ENCODE peak calls at places on chromosomes 7 and 10, in four cellular contexts. One of them, this sample, is unnamed.

GRCh38 chr7:79709574-79710409 is 256.3 kb upstream of the MAGI2 start:
- DNase-seq in H1: no peak
- DNase-seq in K562: no peak
- DNase-seq in GM12878: no peak
- DNase-seq in this sample: no peak

GRCh38 chr10:103445767-103446567 is 6.2 kb downstream of the CALHM2 start:
- DNase-seq in GM12878: no peak
- DNase-seq in H1: no peak
- DNase-seq in K562: no peak
- DNase-seq in this sample: no peak

GRCh38 chr7:141158562-141158961 is 84.7 kb downstream of the TMEM178B start:
- DNase-seq in GM12878: peak; percentile 34
- DNase-seq in K562: peak; percentile 9
- DNase-seq in H1: no peak
- DNase-seq in this sample: peak; percentile 38

GRCh38 chr7:141097430-141097829 is 23.6 kb downstream of the TMEM178B start:
- DNase-seq in GM12878: no peak
- DNase-seq in K562: peak; percentile 60
- DNase-seq in H1: no peak
- DNase-seq in this sample: peak; percentile 58

GRCh38 chr7:41416208-41416595 is 286.7 kb downstream of the INHBA start:
- DNase-seq in H1: no peak
- DNase-seq in GM12878: no peak
- DNase-seq in K562: no peak
- DNase-seq in this sample: no peak

GRCh38 chr7:39666562-39666961 is 43.2 kb downstream of the RALA start:
- DNase-seq in H1: no peak
- DNase-seq in GM12878: no peak
- DNase-seq in K562: no peak
- DNase-seq in this sample: no peak

GRCh38 chr7:94394058-94394398 is 667 bp upstream of the COL1A2 start:
- DNase-seq in H1: peak; percentile 79
- DNase-seq in K562: no peak
- DNase-seq in GM12878: no peak
- DNase-seq in this sample: no peak

GRCh38 chr10:33143160-33143728 is 185.2 kb upstream of the ITGB1 start:
- DNase-seq in H1: no peak
- DNase-seq in K562: no peak
- DNase-seq in GM12878: no peak
- DNase-seq in this sample: no peak

DNA sequence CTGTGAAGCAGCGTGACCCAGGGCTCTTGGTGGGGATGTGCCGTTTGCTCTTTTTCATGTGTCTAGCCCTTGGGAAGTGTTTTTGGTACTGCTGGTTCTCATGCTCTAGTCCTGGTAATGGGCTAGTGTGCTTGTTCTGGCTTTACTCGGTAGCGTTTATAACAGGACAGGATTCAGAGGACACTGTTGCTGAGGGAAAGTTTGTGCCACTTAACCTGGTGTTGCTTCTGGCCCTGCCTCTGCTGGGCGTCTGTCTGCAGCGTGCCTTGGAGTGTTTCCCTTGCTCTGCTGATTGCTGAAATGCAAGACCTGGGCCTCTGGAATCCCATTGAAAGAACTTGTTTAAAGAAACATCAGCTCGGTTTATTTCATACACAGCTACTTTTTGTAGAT is 35.0 kb downstream of the INPP5A start:
- DNase-seq in H1: no peak
- DNase-seq in GM12878: no peak
- DNase-seq in K562: no peak
- DNase-seq in this sample: no peak
- TF ChIP-seq JUND in H1: no peak
- TF ChIP-seq JUND in GM12878: no peak
- TF ChIP-seq JUND in K562: no peak
- TF ChIP-seq JUND in this sample: no peak

GRCh38 chr7:85010306-85010705 is 176.6 kb downstream of the SEMA3D start:
- DNase-seq in GM12878: no peak
- DNase-seq in H1: no peak
- DNase-seq in K562: no peak
- DNase-seq in this sample: no peak
- TF ChIP-seq JUND in GM12878: no peak
- TF ChIP-seq JUND in H1: no peak
- TF ChIP-seq JUND in K562: no peak
- TF ChIP-seq JUND in this sample: no peak

GRCh38 chr7:155713382-155713781 is 68.9 kb downstream of the RBM33 start:
- DNase-seq in K562: no peak
- DNase-seq in H1: no peak
- DNase-seq in GM12878: no peak
- DNase-seq in this sample: no peak

GRCh38 chr7:155711081-155711480 is 66.6 kb downstream of the RBM33 start:
- DNase-seq in H1: no peak
- DNase-seq in K562: no peak
- DNase-seq in GM12878: no peak
- DNase-seq in this sample: no peak

GRCh38 chr7:155709453-155709852 is 65.0 kb downstream of the RBM33 start:
- DNase-seq in H1: no peak
- DNase-seq in GM12878: no peak
- DNase-seq in K562: no peak
- DNase-seq in this sample: no peak

GRCh38 chr7:155710530-155710929 is 66.1 kb downstream of the RBM33 start:
- DNase-seq in H1: no peak
- DNase-seq in K562: no peak
- DNase-seq in GM12878: no peak
- DNase-seq in this sample: no peak

GRCh38 chr7:155710035-155710434 is 65.6 kb downstream of the RBM33 start:
- DNase-seq in K562: no peak
- DNase-seq in H1: no peak
- DNase-seq in GM12878: no peak
- DNase-seq in this sample: no peak
- TF ChIP-seq JUND in K562: no peak
- TF ChIP-seq JUND in H1: no peak
- TF ChIP-seq JUND in GM12878: no peak
- TF ChIP-seq JUND in this sample: no peak

GRCh38 chr7:125089171-125089570 is 159.5 kb upstream of the POT1 start:
- DNase-seq in GM12878: no peak
- DNase-seq in H1: no peak
- DNase-seq in K562: no peak
- DNase-seq in this sample: no peak

GRCh38 chr7:125084196-125084595 is 154.6 kb upstream of the POT1 start:
- DNase-seq in H1: no peak
- DNase-seq in K562: no peak
- DNase-seq in GM12878: no peak
- DNase-seq in this sample: no peak

GRCh38 chr7:125090596-125090995 is 161.0 kb upstream of the POT1 start:
- DNase-seq in K562: no peak
- DNase-seq in GM12878: no peak
- DNase-seq in H1: no peak
- DNase-seq in this sample: no peak

GRCh38 chr7:125088555-125088954 is 158.9 kb upstream of the POT1 start:
- DNase-seq in H1: no peak
- DNase-seq in GM12878: no peak
- DNase-seq in K562: no peak
- DNase-seq in this sample: no peak

DNA sequence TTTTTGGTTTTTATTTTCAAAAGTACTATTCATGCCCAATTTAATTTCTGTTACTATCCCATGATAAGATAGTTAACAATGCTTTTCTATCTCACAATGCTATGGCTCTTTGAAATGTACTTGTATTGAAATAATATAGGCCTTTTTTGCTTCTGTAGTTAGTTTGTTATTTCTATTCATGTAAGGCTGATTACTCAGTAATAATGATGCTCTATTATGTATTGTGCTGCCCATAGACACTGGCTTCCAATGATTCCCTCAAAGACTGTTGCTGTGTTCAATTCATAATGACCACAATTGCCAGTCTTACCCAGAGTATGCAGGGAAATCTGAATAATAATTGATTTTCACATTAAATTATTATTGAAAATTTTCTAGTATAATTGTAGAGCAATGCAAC is 155.5 kb upstream of the POT1 start:
- DNase-seq in GM12878: no peak
- DNase-seq in H1: no peak
- DNase-seq in K562: no peak
- DNase-seq in this sample: no peak
- TF ChIP-seq JUND in GM12878: no peak
- TF ChIP-seq JUND in H1: no peak
- TF ChIP-seq JUND in K562: no peak
- TF ChIP-seq JUND in this sample: no peak

GRCh38 chr10:73874267-73875138 is at the start of gene CAMK2G:
- DNase-seq in GM12878: no peak
- DNase-seq in H1: peak; percentile 88
- DNase-seq in K562: peak; percentile 94
- DNase-seq in this sample: peak; percentile 94
- TF ChIP-seq JUND in GM12878: no peak
- TF ChIP-seq JUND in H1: no peak
- TF ChIP-seq JUND in K562: peak; percentile 35
- TF ChIP-seq JUND in this sample: no peak

GRCh38 chr10:122997864-122998263 is 10.7 kb downstream of the IKZF5 start:
- DNase-seq in K562: no peak
- DNase-seq in H1: no peak
- DNase-seq in GM12878: no peak
- DNase-seq in this sample: no peak
- TF ChIP-seq JUND in K562: no peak
- TF ChIP-seq JUND in H1: no peak
- TF ChIP-seq JUND in GM12878: no peak
- TF ChIP-seq JUND in this sample: no peak

GRCh38 chr10:49293208-49293603 is 5.8 kb upstream of the C10orf71 start:
- DNase-seq in K562: no peak
- DNase-seq in H1: no peak
- DNase-seq in GM12878: no peak
- DNase-seq in this sample: no peak
- TF ChIP-seq JUND in K562: no peak
- TF ChIP-seq JUND in H1: no peak
- TF ChIP-seq JUND in GM12878: no peak
- TF ChIP-seq JUND in this sample: no peak

This sample was measured in T47D.